ENCODE peak calls at places on chromosomes 16 and 17, in seven cellular contexts. M is erythroblast; Q is stomach; R is GOT3; Z is ureter; B is activated CD4-positive, alpha-beta T cell treated with anti-CD3 and anti-CD28 coated beads, Interleukin-2, amount 50 U/mL, for 4 hours; E is WTC11. K is an unnamed sample.

GRCh38 chr16:46713634-46714033 is 24.2 kb downstream of the ORC6 start:
- DNase-seq in M (no peak), Q (no peak), R (no peak), Z (no peak), B (no peak), E (no peak), K (no peak)

GRCh38 chr17:55845385-55845784 is 94.5 kb downstream of the PCTP start:
- DNase-seq in M (peak), Q (peak), R (no peak), Z (peak), B (no peak), E (peak), K (no peak)

GRCh38 chr16:85530370-85530739 is 82.8 kb upstream of the GSE1 start:
- DNase-seq in M (no peak), Q (no peak), R (no peak), Z (no peak), B (no peak), E (no peak), K (no peak)

GRCh38 chr16:47374629-47375028 is 86.2 kb downstream of the ITFG1 start:
- DNase-seq in M (no peak), Q (no peak), R (no peak), Z (no peak), B (no peak), E (no peak), K (no peak)

GRCh38 chr17:282000-282911 is 70.4 kb downstream of the RPH3AL start:
- DNase-seq in M (no peak), Q (no peak), R (no peak), Z (peak), B (no peak), E (no peak), K (no peak)

GRCh38 chr17:72985882-72986720 is 106.4 kb downstream of the SLC39A11 start:
- DNase-seq in M (peak), Q (peak), R (no peak), Z (peak), B (peak), E (peak), K (peak)

GRCh38 chr16:23509441-23509754 is 896 bp downstream of the GGA2 start:
- DNase-seq in M (no peak), Q (no peak), R (no peak), Z (no peak), B (no peak), E (no peak), K (no peak)

GRCh38 chr17:48051706-48052486 is 3.7 kb downstream of the NFE2L1 start:
- DNase-seq in M (peak), Q (peak), R (no peak), Z (no peak), B (no peak), E (no peak), K (peak)

GRCh38 chr16:53892155-53892554 is 188.2 kb downstream of the FTO start:
- DNase-seq in M (peak), Q (peak), R (no peak), Z (peak), B (peak), E (peak), K (no peak)

K was measured in brain pericyte.